ENCODE peak calls at places on chromosomes 11 and 22, in seven cellular contexts. One of them, this sample, is unnamed.

GRCh38 chr11:12045914-12046635 is 37.6 kb upstream of the DKK3 start:
- DNase-seq in H9: no peak
- DNase-seq in lower lobe of right lung: no peak
- DNase-seq in lower leg skin: no peak
- DNase-seq in ovary: no peak
- DNase-seq in neural crest cell: no peak
- DNase-seq in brain microvascular endothelial cell: no peak
- DNase-seq in this sample: no peak

GRCh38 chr11:111761056-111761455 is 5.1 kb downstream of the PPP2R1B start:
- DNase-seq in brain microvascular endothelial cell: no peak
- DNase-seq in H9: no peak
- DNase-seq in lower leg skin: no peak
- DNase-seq in neural crest cell: no peak
- DNase-seq in ovary: no peak
- DNase-seq in lower lobe of right lung: no peak
- DNase-seq in this sample: no peak

GRCh38 chr22:23126165-23127054 is 15.4 kb downstream of the RSPH14 start:
- DNase-seq in lower leg skin: no peak
- DNase-seq in H9: no peak
- DNase-seq in ovary: no peak
- DNase-seq in neural crest cell: no peak
- DNase-seq in lower lobe of right lung: no peak
- DNase-seq in brain microvascular endothelial cell: no peak
- DNase-seq in this sample: no peak

GRCh38 chr11:33368931-33369330 is 111.8 kb downstream of the HIPK3 start:
- DNase-seq in ovary: no peak
- DNase-seq in H9: no peak
- DNase-seq in brain microvascular endothelial cell: no peak
- DNase-seq in neural crest cell: no peak
- DNase-seq in lower lobe of right lung: no peak
- DNase-seq in lower leg skin: no peak
- DNase-seq in this sample: no peak

GRCh38 chr11:32888805-32889204 is 3.8 kb upstream of the QSER1 start:
- DNase-seq in H9: no peak
- DNase-seq in ovary: no peak
- DNase-seq in lower lobe of right lung: no peak
- DNase-seq in brain microvascular endothelial cell: peak; percentile 1
- DNase-seq in neural crest cell: no peak
- DNase-seq in lower leg skin: no peak
- DNase-seq in this sample: no peak

GRCh38 chr11:107468596-107468995 is 11.0 kb upstream of the CWF19L2 start:
- DNase-seq in brain microvascular endothelial cell: peak; percentile 5
- DNase-seq in ovary: no peak
- DNase-seq in neural crest cell: no peak
- DNase-seq in lower leg skin: no peak
- DNase-seq in lower lobe of right lung: no peak
- DNase-seq in H9: no peak
- DNase-seq in this sample: no peak

GRCh38 chr11:78251083-78251699 is 62.5 kb downstream of the USP35 start:
- DNase-seq in lower lobe of right lung: no peak
- DNase-seq in brain microvascular endothelial cell: peak; percentile 31
- DNase-seq in lower leg skin: no peak
- DNase-seq in H9: no peak
- DNase-seq in neural crest cell: no peak
- DNase-seq in ovary: no peak
- DNase-seq in this sample: no peak

GRCh38 chr11:43687120-43687791 is 6.7 kb downstream of the HSD17B12 start:
- DNase-seq in lower leg skin: peak; percentile 37
- DNase-seq in ovary: no peak
- DNase-seq in H9: no peak
- DNase-seq in neural crest cell: no peak
- DNase-seq in lower lobe of right lung: peak; percentile 51
- DNase-seq in brain microvascular endothelial cell: peak; percentile 47
- DNase-seq in this sample: no peak

GRCh38 chr11:96207459-96208449 is 135.2 kb downstream of the MAML2 start:
- DNase-seq in ovary: no peak
- DNase-seq in lower lobe of right lung: no peak
- DNase-seq in neural crest cell: no peak
- DNase-seq in H9: no peak
- DNase-seq in lower leg skin: no peak
- DNase-seq in brain microvascular endothelial cell: no peak
- DNase-seq in this sample: no peak

GRCh38 chr11:1844221-1845094 is 5.7 kb downstream of the TNNI2 start:
- DNase-seq in neural crest cell: no peak
- DNase-seq in ovary: no peak
- DNase-seq in brain microvascular endothelial cell: no peak
- DNase-seq in lower leg skin: no peak
- DNase-seq in H9: no peak
- DNase-seq in lower lobe of right lung: peak; percentile 86
- DNase-seq in this sample: peak; percentile 37

GRCh38 chr11:67230406-67230805 is 35.9 kb upstream of the GRK2 start:
- DNase-seq in H9: no peak
- DNase-seq in lower lobe of right lung: no peak
- DNase-seq in ovary: no peak
- DNase-seq in brain microvascular endothelial cell: no peak
- DNase-seq in neural crest cell: no peak
- DNase-seq in lower leg skin: no peak
- DNase-seq in this sample: no peak

GRCh38 chr11:27700351-27701261 is at the start of gene BDNF:
- DNase-seq in lower lobe of right lung: no peak
- DNase-seq in lower leg skin: no peak
- DNase-seq in H9: peak; percentile 58
- DNase-seq in brain microvascular endothelial cell: no peak
- DNase-seq in neural crest cell: no peak
- DNase-seq in ovary: no peak
- DNase-seq in this sample: no peak

GRCh38 chr11:69644071-69644961 is 3.4 kb downstream of the CCND1 start:
- DNase-seq in lower lobe of right lung: peak; percentile 92
- DNase-seq in H9: no peak
- DNase-seq in lower leg skin: no peak
- DNase-seq in neural crest cell: no peak
- DNase-seq in brain microvascular endothelial cell: peak; percentile 70
- DNase-seq in ovary: peak; percentile 61
- DNase-seq in this sample: no peak

GRCh38 chr11:97614571-97614970 is 1224.8 kb downstream of the JRKL start:
- DNase-seq in ovary: no peak
- DNase-seq in lower lobe of right lung: no peak
- DNase-seq in brain microvascular endothelial cell: peak; percentile 45
- DNase-seq in neural crest cell: no peak
- DNase-seq in H9: no peak
- DNase-seq in lower leg skin: no peak
- DNase-seq in this sample: no peak

GRCh38 chr22:41885576-41885975 is 29.3 kb downstream of the SHISA8 start:
- DNase-seq in ovary: no peak
- DNase-seq in lower lobe of right lung: no peak
- DNase-seq in lower leg skin: no peak
- DNase-seq in neural crest cell: no peak
- DNase-seq in brain microvascular endothelial cell: no peak
- DNase-seq in H9: no peak
- DNase-seq in this sample: no peak

GRCh38 chr22:27726726-27727449 is 74.7 kb downstream of the MN1 start:
- DNase-seq in neural crest cell: no peak
- DNase-seq in lower leg skin: peak; percentile 55
- DNase-seq in H9: no peak
- DNase-seq in lower lobe of right lung: peak; percentile 54
- DNase-seq in ovary: peak; percentile 39
- DNase-seq in brain microvascular endothelial cell: peak; percentile 68
- DNase-seq in this sample: no peak

GRCh38 chr22:46024136-46024840 is 47.3 kb upstream of the WNT7B start:
- DNase-seq in lower lobe of right lung: peak; percentile 14
- DNase-seq in lower leg skin: no peak
- DNase-seq in brain microvascular endothelial cell: no peak
- DNase-seq in ovary: no peak
- DNase-seq in neural crest cell: no peak
- DNase-seq in H9: no peak
- DNase-seq in this sample: no peak

GRCh38 chr22:41288245-41288946 is 2.4 kb upstream of the RANGAP1 start:
- DNase-seq in lower leg skin: no peak
- DNase-seq in neural crest cell: no peak
- DNase-seq in ovary: no peak
- DNase-seq in H9: peak; percentile 58
- DNase-seq in brain microvascular endothelial cell: peak; percentile 53
- DNase-seq in lower lobe of right lung: no peak
- DNase-seq in this sample: no peak

GRCh38 chr11:119375629-119376196 is 5.8 kb downstream of the USP2 start:
- DNase-seq in lower leg skin: peak; percentile 19
- DNase-seq in brain microvascular endothelial cell: peak; percentile 27
- DNase-seq in neural crest cell: no peak
- DNase-seq in lower lobe of right lung: no peak
- DNase-seq in H9: peak; percentile 47
- DNase-seq in ovary: peak; percentile 80
- DNase-seq in this sample: no peak

GRCh38 chr11:86586307-86586706 is 86.1 kb downstream of the ME3 start:
- DNase-seq in brain microvascular endothelial cell: no peak
- DNase-seq in ovary: no peak
- DNase-seq in H9: no peak
- DNase-seq in lower lobe of right lung: no peak
- DNase-seq in neural crest cell: no peak
- DNase-seq in lower leg skin: no peak
- DNase-seq in this sample: no peak

GRCh38 chr22:23068096-23068831 is 2.1 kb upstream of the GNAZ start:
- DNase-seq in ovary: peak; percentile 8
- DNase-seq in brain microvascular endothelial cell: no peak
- DNase-seq in lower leg skin: no peak
- DNase-seq in lower lobe of right lung: peak; percentile 43
- DNase-seq in neural crest cell: no peak
- DNase-seq in H9: peak; percentile 15
- DNase-seq in this sample: peak; percentile 12

GRCh38 chr11:128572965-128573364 is 14.4 kb downstream of the ETS1 start:
- DNase-seq in neural crest cell: no peak
- DNase-seq in ovary: no peak
- DNase-seq in H9: peak; percentile 74
- DNase-seq in lower lobe of right lung: no peak
- DNase-seq in lower leg skin: no peak
- DNase-seq in brain microvascular endothelial cell: no peak
- DNase-seq in this sample: no peak

GRCh38 chr11:103920933-103921332 is 115.5 kb upstream of the DDI1 start:
- DNase-seq in lower lobe of right lung: no peak
- DNase-seq in lower leg skin: no peak
- DNase-seq in neural crest cell: no peak
- DNase-seq in brain microvascular endothelial cell: no peak
- DNase-seq in ovary: no peak
- DNase-seq in H9: no peak
- DNase-seq in this sample: no peak
- TF ChIP-seq CTCF in lower lobe of right lung: no peak
- TF ChIP-seq CTCF in lower leg skin: no peak
- TF ChIP-seq CTCF in neural crest cell: no peak
- TF ChIP-seq CTCF in brain microvascular endothelial cell: peak; percentile 21
- TF ChIP-seq CTCF in ovary: no peak
- TF ChIP-seq CTCF in H9: peak; percentile 45
- TF ChIP-seq CTCF in this sample: no peak

GRCh38 chr11:134410766-134411165 is 1.3 kb downstream of the B3GAT1 start:
- DNase-seq in H9: no peak
- DNase-seq in lower lobe of right lung: no peak
- DNase-seq in lower leg skin: no peak
- DNase-seq in ovary: no peak
- DNase-seq in neural crest cell: no peak
- DNase-seq in brain microvascular endothelial cell: no peak
- DNase-seq in this sample: no peak

GRCh38 chr11:134407321-134407828 is 4.7 kb downstream of the B3GAT1 start:
- DNase-seq in neural crest cell: no peak
- DNase-seq in H9: no peak
- DNase-seq in lower leg skin: no peak
- DNase-seq in lower lobe of right lung: no peak
- DNase-seq in ovary: no peak
- DNase-seq in brain microvascular endothelial cell: no peak
- DNase-seq in this sample: no peak

GRCh38 chr11:134411887-134412507 is at the start of gene B3GAT1:
- DNase-seq in neural crest cell: no peak
- DNase-seq in ovary: no peak
- DNase-seq in brain microvascular endothelial cell: no peak
- DNase-seq in H9: no peak
- DNase-seq in lower leg skin: no peak
- DNase-seq in lower lobe of right lung: no peak
- DNase-seq in this sample: no peak

GRCh38 chr11:134407923-134408322 is 4.1 kb downstream of the B3GAT1 start:
- DNase-seq in brain microvascular endothelial cell: no peak
- DNase-seq in neural crest cell: no peak
- DNase-seq in lower lobe of right lung: no peak
- DNase-seq in lower leg skin: no peak
- DNase-seq in ovary: no peak
- DNase-seq in H9: no peak
- DNase-seq in this sample: no peak

DNA sequence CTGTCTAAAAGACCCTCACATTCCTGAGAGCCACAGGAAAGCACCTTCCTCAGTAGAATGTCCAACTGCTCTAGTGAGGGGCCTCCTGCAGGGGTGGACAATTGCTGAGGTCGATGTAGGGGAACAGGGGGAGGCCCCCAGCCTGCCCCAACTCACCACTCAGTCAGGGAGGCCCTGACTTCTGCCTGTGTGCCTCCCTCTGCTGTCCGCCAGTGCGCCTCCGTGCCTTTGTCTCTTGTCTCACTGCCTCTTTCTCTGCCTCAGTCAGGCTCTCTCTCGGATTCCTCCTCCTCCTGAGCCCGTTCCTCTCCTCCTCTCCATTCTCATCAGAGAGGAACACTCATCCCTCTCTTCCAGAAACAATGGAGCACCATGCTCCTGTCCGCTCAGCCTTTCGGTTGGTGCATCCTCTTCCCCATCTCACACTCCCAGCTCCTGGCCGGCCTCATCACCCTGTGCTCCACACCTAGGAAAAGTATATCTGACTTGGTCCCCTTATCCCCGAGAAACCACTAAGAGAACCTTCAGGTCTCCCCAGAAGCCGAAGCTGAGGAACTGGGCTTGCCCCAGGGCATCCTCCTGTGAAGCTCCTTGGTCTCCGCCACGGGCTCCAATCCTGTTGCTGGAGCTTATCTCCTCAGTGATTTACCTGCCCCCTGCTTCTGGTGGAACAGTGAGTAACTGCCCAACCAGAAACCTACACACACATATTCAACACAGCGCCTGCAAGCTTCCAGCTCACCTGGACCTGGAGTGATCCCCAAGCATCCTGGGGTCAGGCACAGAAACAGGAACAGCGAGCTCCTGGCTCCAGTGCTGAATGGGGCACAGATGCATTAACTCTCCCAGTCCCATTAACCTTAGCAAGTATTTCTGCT is 2.3 kb downstream of the B3GAT1 start:
- DNase-seq in lower leg skin: no peak
- DNase-seq in ovary: no peak
- DNase-seq in lower lobe of right lung: no peak
- DNase-seq in neural crest cell: no peak
- DNase-seq in brain microvascular endothelial cell: no peak
- DNase-seq in H9: no peak
- DNase-seq in this sample: no peak
- TF ChIP-seq CTCF in lower leg skin: no peak
- TF ChIP-seq CTCF in ovary: no peak
- TF ChIP-seq CTCF in lower lobe of right lung: no peak
- TF ChIP-seq CTCF in neural crest cell: no peak
- TF ChIP-seq CTCF in brain microvascular endothelial cell: no peak
- TF ChIP-seq CTCF in H9: no peak
- TF ChIP-seq CTCF in this sample: no peak

GRCh38 chr11:74870485-74870884 is 78.4 kb downstream of the XRRA1 start:
- DNase-seq in H9: no peak
- DNase-seq in lower leg skin: no peak
- DNase-seq in ovary: no peak
- DNase-seq in neural crest cell: no peak
- DNase-seq in lower lobe of right lung: no peak
- DNase-seq in brain microvascular endothelial cell: peak; percentile 34
- DNase-seq in this sample: no peak
- TF ChIP-seq CTCF in H9: peak; percentile 74
- TF ChIP-seq CTCF in lower leg skin: no peak
- TF ChIP-seq CTCF in ovary: no peak
- TF ChIP-seq CTCF in neural crest cell: peak; percentile 44
- TF ChIP-seq CTCF in lower lobe of right lung: peak; percentile 35
- TF ChIP-seq CTCF in brain microvascular endothelial cell: peak; percentile 66
- TF ChIP-seq CTCF in this sample: peak; percentile 30

GRCh38 chr22:38751422-38752346 is 4.1 kb downstream of the SUN2 start:
- DNase-seq in ovary: no peak
- DNase-seq in brain microvascular endothelial cell: no peak
- DNase-seq in H9: no peak
- DNase-seq in lower leg skin: peak; percentile 43
- DNase-seq in lower lobe of right lung: peak; percentile 90
- DNase-seq in neural crest cell: no peak
- DNase-seq in this sample: peak; percentile 71
- TF ChIP-seq CTCF in ovary: no peak
- TF ChIP-seq CTCF in brain microvascular endothelial cell: no peak
- TF ChIP-seq CTCF in H9: no peak
- TF ChIP-seq CTCF in lower leg skin: no peak
- TF ChIP-seq CTCF in lower lobe of right lung: no peak
- TF ChIP-seq CTCF in neural crest cell: no peak
- TF ChIP-seq CTCF in this sample: no peak

This sample was measured in natural killer cell.